ENCODE peak calls at places on chromosomes 16 and 17, in six cellular contexts. P is A549, O is transverse colon, L is H1, C is ovary, E is K562. B is an unnamed sample.

GRCh38 chr17:45958307-45958706 is 40.7 kb upstream of the STH start:
- DNase-seq in P (no peak), O (no peak), L (no peak), C (no peak), E (no peak), B (no peak)

GRCh38 chr17:57090560-57091185 is 5.6 kb downstream of the AKAP1 start:
- DNase-seq in P (no peak), O (no peak), L (no peak), C (no peak), E (no peak), B (no peak)

GRCh38 chr17:52170963-52171572 is 12.6 kb upstream of the CA10 start:
- DNase-seq in P (peak; percentile 29), O (no peak), L (no peak), C (no peak), E (no peak), B (no peak)

GRCh38 chr17:55897301-55897700 is 146.4 kb downstream of the PCTP start:
- DNase-seq in P (no peak), O (no peak), L (no peak), C (no peak), E (no peak), B (no peak)

GRCh38 chr16:4511441-4512082 is 27.0 kb downstream of the CDIP1 start:
- DNase-seq in P (peak; percentile 71), O (peak; percentile 56), L (peak; percentile 91), C (no peak), E (peak; percentile 46), B (no peak)

GRCh38 chr16:49395021-49395420 is 21.4 kb downstream of the C16orf78 start:
- DNase-seq in P (no peak), O (no peak), L (no peak), C (no peak), E (no peak), B (peak; percentile 91)

GRCh38 chr17:29140631-29141483 is 39.3 kb downstream of the MYO18A start:
- DNase-seq in P (no peak), O (no peak), L (no peak), C (no peak), E (no peak), B (no peak)

GRCh38 chr17:2547176-2547575 is 35.5 kb upstream of the METTL16 start:
- DNase-seq in P (peak; percentile 49), O (no peak), L (no peak), C (no peak), E (no peak), B (no peak)

GRCh38 chr16:67537270-67537635 is 8.6 kb downstream of the RIPOR1 start:
- DNase-seq in P (no peak), O (peak; percentile 57), L (peak; percentile 71), C (peak; percentile 82), E (no peak), B (no peak)

GRCh38 chr16:12703935-12704334 is 99.8 kb downstream of the CPPED1 start:
- DNase-seq in P (no peak), O (no peak), L (no peak), C (no peak), E (no peak), B (no peak)

GRCh38 chr17:73787036-73787720 is 142.9 kb upstream of the SDK2 start:
- DNase-seq in P (no peak), O (no peak), L (no peak), C (no peak), E (no peak), B (no peak)

GRCh38 chr17:17508019-17508535 is 11.9 kb upstream of the RASD1 start:
- DNase-seq in P (no peak), O (no peak), L (no peak), C (no peak), E (no peak), B (no peak)

GRCh38 chr17:36703860-36704266 is 102.5 kb downstream of the MRM1 start:
- DNase-seq in P (peak; percentile 22), O (peak; percentile 32), L (peak; percentile 98), C (peak; percentile 62), E (peak; percentile 76), B (no peak)

GRCh38 chr17:76726766-76727718 is at the start of gene METTL23:
- DNase-seq in P (peak; percentile 81), O (peak; percentile 90), L (peak; percentile 76), C (peak; percentile 90), E (peak; percentile 83), B (peak; percentile 94)

GRCh38 chr16:49369638-49370219 is 3.9 kb upstream of the C16orf78 start:
- DNase-seq in P (no peak), O (no peak), L (no peak), C (no peak), E (no peak), B (peak; percentile 85)

GRCh38 chr16:3920206-3920605 is 39.7 kb upstream of the CREBBP start:
- DNase-seq in P (no peak), O (no peak), L (no peak), C (no peak), E (no peak), B (no peak)

GRCh38 chr17:64147110-64148016 is 17.4 kb upstream of the ERN1 start:
- DNase-seq in P (peak; percentile 37), O (no peak), L (no peak), C (no peak), E (peak; percentile 28), B (no peak)

GRCh38 chr17:30243568-30243967 is 8.1 kb upstream of the SLC6A4 start:
- DNase-seq in P (no peak), O (no peak), L (peak; percentile 38), C (no peak), E (no peak), B (no peak)

GRCh38 chr17:80819422-80820164 is 172.0 kb upstream of the CHMP6 start:
- DNase-seq in P (no peak), O (peak; percentile 5), L (no peak), C (no peak), E (no peak), B (no peak)

GRCh38 chr17:2406903-2407790 is 6.3 kb upstream of the MNT start:
- DNase-seq in P (peak; percentile 89), O (peak; percentile 91), L (no peak), C (peak; percentile 23), E (no peak), B (no peak)

GRCh38 chr16:87210949-87211348 is 106.2 kb downstream of the C16orf95 start:
- DNase-seq in P (peak; percentile 22), O (no peak), L (no peak), C (no peak), E (no peak), B (no peak)

GRCh38 chr17:63150994-63151464 is 185.0 kb downstream of the TANC2 start:
- DNase-seq in P (no peak), O (no peak), L (no peak), C (no peak), E (no peak), B (no peak)

GRCh38 chr16:21664801-21665492 is 1.2 kb downstream of the OTOA start:
- DNase-seq in P (no peak), O (no peak), L (no peak), C (no peak), E (no peak), B (no peak)

GRCh38 chr16:21667575-21667974 is 3.8 kb downstream of the OTOA start:
- DNase-seq in P (no peak), O (no peak), L (no peak), C (no peak), E (no peak), B (no peak)

GRCh38 chr16:21663889-21664647 is at the start of gene OTOA:
- DNase-seq in P (no peak), O (peak; percentile 23), L (peak; percentile 71), C (peak; percentile 25), E (no peak), B (no peak)

DNA sequence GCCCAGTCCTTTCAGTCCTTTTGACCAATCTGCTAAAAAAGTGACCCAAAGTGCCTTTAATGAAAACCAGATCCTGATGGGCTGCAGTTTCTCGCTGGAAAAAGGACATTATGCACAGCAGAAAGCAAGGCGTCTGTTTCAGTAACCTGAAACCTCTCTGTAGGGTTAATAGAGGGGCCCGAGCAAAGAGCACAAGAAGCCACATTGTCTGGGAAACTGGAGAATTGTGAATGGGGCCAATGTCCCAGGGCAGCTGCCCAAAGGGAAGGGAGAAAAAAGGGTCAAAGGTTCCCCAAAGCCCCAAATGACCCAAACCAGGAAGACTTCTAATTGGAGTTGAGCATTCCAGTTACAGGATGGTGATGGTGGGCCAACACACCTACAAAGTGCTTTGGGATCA is 3.0 kb downstream of the OTOA start:
- DNase-seq in P (no peak), O (no peak), L (no peak), C (no peak), E (no peak), B (no peak)
- TF ChIP-seq EP300 in P (no peak), O (no peak), L (no peak), C (no peak), E (no peak), B (no peak)

GRCh38 chr17:44111777-44112176 is 11.7 kb downstream of the HDAC5 start:
- DNase-seq in P (no peak), O (no peak), L (no peak), C (peak; percentile 49), E (no peak), B (no peak)

GRCh38 chr17:44112284-44113280 is 10.9 kb downstream of the HDAC5 start:
- DNase-seq in P (no peak), O (no peak), L (no peak), C (peak; percentile 66), E (peak; percentile 47), B (no peak)

GRCh38 chr17:44110011-44110686 is 13.3 kb downstream of the HDAC5 start:
- DNase-seq in P (no peak), O (no peak), L (no peak), C (no peak), E (no peak), B (no peak)

GRCh38 chr17:44109312-44109630 is 14.2 kb downstream of the HDAC5 start:
- DNase-seq in P (no peak), O (no peak), L (no peak), C (no peak), E (no peak), B (no peak)

DNA sequence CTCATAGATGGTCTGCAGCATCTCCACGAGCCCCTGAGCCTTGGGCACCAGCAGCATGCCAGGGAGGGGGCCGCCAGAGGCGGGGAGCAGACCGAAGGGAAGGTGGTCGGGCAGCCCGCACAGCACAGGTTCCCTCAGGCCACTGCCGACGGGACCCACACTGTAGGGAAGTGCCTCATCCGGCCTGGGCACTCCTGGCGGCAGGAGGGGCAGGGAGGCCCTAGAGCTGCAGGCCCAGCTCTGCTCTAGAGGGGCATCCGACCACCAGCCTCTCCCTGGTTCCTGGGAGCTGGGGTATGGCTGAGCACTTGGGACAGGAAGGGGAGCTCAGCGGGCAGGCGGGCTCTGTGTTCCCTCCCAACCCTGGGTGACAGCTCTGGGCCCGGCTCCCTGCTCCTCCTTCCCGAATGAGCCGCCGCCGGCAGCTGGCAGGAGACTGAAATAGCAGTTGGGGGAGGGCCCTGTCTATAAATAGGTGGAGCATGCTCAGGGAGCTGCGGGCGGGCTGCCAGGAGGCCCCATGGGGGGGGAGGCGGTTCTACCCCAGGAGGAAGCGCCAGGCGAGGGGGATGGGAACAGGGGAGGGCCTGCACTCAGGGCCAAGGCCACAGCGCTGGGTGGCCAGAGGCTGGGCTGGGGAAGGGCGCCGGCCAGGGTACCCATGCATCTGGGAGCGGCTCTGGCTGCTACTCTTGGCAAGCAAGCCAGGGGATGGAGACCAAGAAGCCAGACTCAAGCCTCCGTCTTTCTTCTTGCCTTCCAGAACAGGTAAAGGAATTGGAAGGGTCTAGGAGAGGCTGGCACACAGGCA is 12.4 kb downstream of the HDAC5 start:
- DNase-seq in P (peak; percentile 86), O (peak; percentile 97), L (peak; percentile 86), C (peak; percentile 100), E (peak; percentile 95), B (peak; percentile 98)
- TF ChIP-seq EP300 in P (no peak), O (peak; percentile 10), L (no peak), C (no peak), E (peak; percentile 42), B (no peak)

GRCh38 chr17:4789951-4790704 is 1.4 kb downstream of the GLTPD2 start:
- DNase-seq in P (peak; percentile 94), O (peak; percentile 91), L (peak; percentile 81), C (peak; percentile 86), E (peak; percentile 91), B (peak; percentile 94)
- TF ChIP-seq EP300 in P (no peak), O (no peak), L (no peak), C (peak; percentile 46), E (no peak), B (no peak)

GRCh38 chr17:222172-222571 is 40.7 kb upstream of the DOC2B start:
- DNase-seq in P (no peak), O (peak; percentile 5), L (no peak), C (no peak), E (no peak), B (no peak)
- TF ChIP-seq EP300 in P (no peak), O (no peak), L (no peak), C (no peak), E (no peak), B (no peak)

B was measured in esophagus muscularis mucosa.